ENCODE peak calls at places on chromosomes 1 and 21, in nine cellular contexts. L is neural crest cell, W is GM13977, S is omental fat pad, E is mesothelial cell of epicardium, B is GM20000, Z is AG10803, X is foreskin fibroblast, N is Calu3. C is an unnamed sample.

GRCh38 chr1:231949277-231950122 is 322.9 kb downstream of the DISC1 start:
- DNase-seq in S (no peak), W (no peak), B (no peak), L (no peak), E (no peak), Z (peak; percentile 54), N (no peak), X (no peak), C (no peak)

GRCh38 chr1:93661829-93662474 is 19.7 kb downstream of the BCAR3 start:
- DNase-seq in E (no peak), L (no peak), X (peak; percentile 87), S (no peak), Z (peak; percentile 86), N (peak; percentile 12), B (no peak), W (peak; percentile 34), C (no peak)

GRCh38 chr21:41664881-41665765 is 101.7 kb downstream of the RIPK4 start:
- DNase-seq in N (no peak), X (peak; percentile 71), E (no peak), S (no peak), Z (peak; percentile 89), W (no peak), B (no peak), L (no peak), C (no peak)

GRCh38 chr21:42734323-42734971 is 81.0 kb downstream of the PDE9A start:
- DNase-seq in L (no peak), E (no peak), Z (no peak), W (no peak), B (no peak), X (no peak), S (no peak), N (no peak), C (no peak)

GRCh38 chr1:59039551-59039950 is 255.7 kb upstream of the JUN start:
- DNase-seq in L (no peak), B (no peak), W (no peak), S (no peak), N (no peak), Z (peak; percentile 20), X (no peak), E (no peak), C (no peak)

GRCh38 chr21:45541221-45542039 is 810 bp downstream of the SLC19A1 start:
- DNase-seq in E (peak; percentile 47), B (peak; percentile 96), L (no peak), N (peak; percentile 64), S (peak; percentile 42), Z (peak; percentile 44), W (peak; percentile 97), X (peak; percentile 87), C (peak; percentile 21)

GRCh38 chr1:196559314-196559713 is 48.9 kb downstream of the KCNT2 start:
- DNase-seq in W (no peak), B (no peak), Z (no peak), X (no peak), E (no peak), S (no peak), N (no peak), L (no peak), C (no peak)

GRCh38 chr1:237834048-237834447 is 56.7 kb downstream of the ZP4 start:
- DNase-seq in L (no peak), Z (no peak), N (no peak), S (no peak), E (no peak), X (no peak), W (no peak), B (no peak), C (no peak)

GRCh38 chr1:209741889-209742288 is 14.0 kb upstream of the TRAF3IP3 start:
- DNase-seq in B (no peak), S (no peak), N (no peak), X (no peak), W (no peak), Z (no peak), L (no peak), E (no peak), C (no peak)

GRCh38 chr1:209743145-209743482 is 12.7 kb upstream of the TRAF3IP3 start:
- DNase-seq in B (no peak), W (no peak), E (no peak), Z (peak; percentile 56), N (no peak), X (peak; percentile 76), S (no peak), L (no peak), C (no peak)

GRCh38 chr1:209737118-209737505 is 18.7 kb upstream of the TRAF3IP3 start:
- DNase-seq in N (no peak), B (no peak), L (no peak), E (no peak), W (no peak), X (no peak), S (no peak), Z (no peak), C (no peak)

GRCh38 chr1:209742409-209743144 is 13.3 kb upstream of the TRAF3IP3 start:
- DNase-seq in B (no peak), L (no peak), Z (peak; percentile 58), E (no peak), S (no peak), X (peak; percentile 42), W (no peak), N (no peak), C (no peak)

DNA sequence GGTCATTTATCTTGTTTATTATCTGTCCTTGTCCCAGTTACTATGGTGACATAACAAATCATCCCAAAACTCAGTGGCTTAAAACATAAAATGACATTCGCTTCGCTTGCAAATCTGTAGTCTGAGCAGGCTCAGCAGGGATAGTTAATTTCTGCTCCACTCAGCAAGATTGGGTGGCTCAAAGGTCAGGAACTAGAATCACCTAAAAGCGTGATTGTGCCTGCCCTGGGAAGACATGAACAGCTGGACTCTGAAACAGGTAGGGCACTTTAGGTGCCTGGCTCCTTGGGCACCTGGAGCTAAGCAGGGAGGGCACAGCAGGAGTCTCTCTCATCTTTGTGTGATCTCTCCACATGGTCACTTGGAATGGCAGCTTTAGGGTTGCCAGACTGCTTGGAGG is 14.7 kb upstream of the TRAF3IP3 start:
- DNase-seq in L (no peak), S (no peak), W (no peak), X (no peak), B (no peak), E (no peak), N (no peak), Z (no peak), C (no peak)
- TF ChIP-seq CTCF in L (no peak), S (no peak), W (no peak), X (no peak), B (no peak), E (no peak), N (no peak), Z (no peak), C (no peak)

GRCh38 chr1:43286533-43286932 is 1.2 kb upstream of the C1orf210 start:
- DNase-seq in X (no peak), B (no peak), W (no peak), Z (no peak), L (no peak), E (no peak), N (no peak), S (no peak), C (no peak)

GRCh38 chr1:43284711-43285110 is 670 bp downstream of the C1orf210 start:
- DNase-seq in B (no peak), L (no peak), S (no peak), N (no peak), Z (no peak), W (no peak), X (no peak), E (no peak), C (no peak)

GRCh38 chr1:43286115-43286514 is 734 bp upstream of the C1orf210 start:
- DNase-seq in X (no peak), L (no peak), N (no peak), S (no peak), E (no peak), W (no peak), B (no peak), Z (no peak), C (no peak)

GRCh38 chr1:43284065-43284464 is 1.3 kb downstream of the C1orf210 start:
- DNase-seq in W (no peak), N (no peak), Z (no peak), L (no peak), X (no peak), B (no peak), E (no peak), S (no peak), C (no peak)

DNA sequence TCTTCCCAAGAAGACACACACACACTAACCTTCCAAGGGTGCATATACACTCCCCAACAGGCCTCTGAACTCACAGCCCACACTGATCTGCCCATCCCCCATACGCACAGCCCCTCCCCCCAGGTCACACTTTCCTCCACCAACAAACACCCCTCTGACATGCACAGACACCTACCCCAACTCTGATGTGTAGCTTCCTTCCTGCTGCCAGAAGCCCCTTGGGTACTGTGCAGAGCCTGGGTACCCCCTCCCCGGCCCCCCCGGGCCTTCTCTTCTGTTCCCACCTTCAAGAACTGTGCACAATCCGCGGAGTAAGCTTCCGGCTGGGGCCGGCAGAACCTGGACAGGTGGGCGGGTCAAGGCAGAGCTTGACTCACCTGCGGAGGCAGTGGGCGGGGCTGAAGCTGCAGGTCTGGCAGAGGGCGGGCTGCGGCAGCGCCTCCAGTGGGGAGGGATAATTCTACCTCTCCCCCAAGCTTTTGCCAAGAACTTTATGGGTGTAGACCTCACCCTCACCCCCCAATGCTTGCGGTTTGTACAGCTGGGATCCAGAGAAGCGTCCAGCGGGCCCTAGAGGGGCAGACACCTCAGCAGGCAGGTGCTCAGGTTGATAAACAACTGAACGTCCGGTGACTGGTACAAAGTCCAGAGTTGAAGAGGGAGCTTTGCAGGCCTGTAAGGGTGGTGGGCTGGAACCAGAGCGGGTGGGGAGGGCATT is at the start of gene C1orf210:
- DNase-seq in Z (no peak), B (no peak), S (no peak), W (no peak), X (no peak), N (peak; percentile 97), L (no peak), E (peak; percentile 76), C (no peak)
- TF ChIP-seq CTCF in Z (no peak), B (no peak), S (no peak), W (no peak), X (no peak), N (peak; percentile 67), L (no peak), E (no peak), C (no peak)

DNA sequence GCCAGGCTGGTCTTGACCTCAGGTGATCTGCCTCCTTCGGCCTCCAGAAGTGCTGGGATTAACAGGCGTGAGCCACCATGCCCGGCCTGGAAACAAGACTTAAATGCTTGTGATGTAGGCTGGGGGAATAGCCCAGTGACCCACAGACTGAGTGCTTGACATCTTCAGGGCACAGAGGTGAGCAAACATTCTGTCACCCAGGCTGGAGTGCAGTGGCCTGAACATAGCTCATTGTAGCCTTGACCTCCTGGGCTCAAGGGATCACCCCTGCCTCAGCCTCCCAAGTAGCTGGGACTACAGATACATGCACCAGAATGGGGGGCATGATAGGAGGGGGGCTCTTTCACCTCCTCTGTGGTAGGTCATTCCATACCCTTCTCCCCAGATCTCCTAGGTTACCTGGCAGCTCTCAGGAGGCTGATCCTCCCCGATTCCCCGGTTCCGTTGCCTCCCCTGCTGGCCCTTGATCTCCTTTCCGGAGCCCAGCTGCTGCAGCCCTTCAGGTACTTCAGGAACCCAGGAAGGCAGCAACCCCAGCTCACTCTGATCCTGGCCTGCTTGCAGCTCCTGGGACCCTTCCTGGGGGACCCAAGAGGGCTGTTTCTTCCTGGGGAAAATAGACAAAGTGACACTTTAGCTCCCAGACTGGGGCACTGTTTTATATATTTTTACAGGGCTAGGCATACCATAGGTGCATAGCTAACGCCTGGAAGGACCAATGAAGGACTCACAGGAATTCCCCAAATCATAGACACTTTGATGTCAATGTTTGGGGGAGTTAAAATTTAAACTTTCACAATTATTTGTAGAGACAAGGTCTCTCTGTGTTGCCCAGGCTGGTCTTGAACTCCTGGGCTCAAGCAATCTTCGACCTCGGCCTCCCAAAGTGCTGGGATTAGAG is 11.8 kb downstream of the SPATA21 start:
- DNase-seq in L (no peak), W (no peak), S (no peak), E (no peak), Z (no peak), N (no peak), X (no peak), B (no peak), C (no peak)
- TF ChIP-seq CTCF in L (no peak), W (no peak), S (no peak), E (no peak), Z (no peak), N (no peak), X (no peak), B (no peak), C (no peak)

DNA sequence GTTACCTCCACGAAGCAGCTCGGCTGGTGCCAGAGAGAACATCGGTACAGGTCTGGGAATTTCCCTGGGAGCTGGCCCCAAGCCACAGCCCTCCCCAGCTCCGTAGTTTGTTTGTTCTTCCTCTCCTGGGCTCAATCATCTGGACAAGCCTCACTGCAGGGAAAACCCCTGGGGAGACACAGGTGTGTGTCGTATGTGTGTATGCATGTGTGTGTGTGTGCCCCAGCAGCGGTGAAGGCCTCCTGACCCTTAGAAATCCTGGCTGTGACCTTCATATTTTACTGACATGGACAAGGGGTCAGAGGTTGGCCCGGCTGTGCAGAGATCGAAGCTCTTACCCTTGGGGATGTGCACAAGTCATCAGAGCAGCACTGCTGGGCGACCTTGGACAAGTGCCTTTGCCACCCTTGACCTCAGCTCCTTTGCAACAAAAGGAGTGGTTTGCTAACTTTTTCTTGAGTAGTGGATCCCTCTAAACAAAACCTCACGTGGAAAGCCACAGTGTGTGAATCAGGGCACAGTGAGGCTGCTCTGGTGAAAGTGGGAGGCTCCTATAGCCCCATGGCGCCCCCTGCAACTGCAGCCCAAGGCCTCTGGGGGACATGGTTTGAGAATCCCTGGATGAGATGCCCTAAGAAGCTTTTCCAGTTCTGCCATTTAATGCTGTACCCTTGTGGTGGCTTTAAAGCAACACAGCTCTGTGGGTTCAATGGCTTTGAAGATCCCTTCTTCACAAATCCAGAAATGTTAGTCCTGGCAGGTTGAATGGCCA is 12.3 kb upstream of the IL22RA1 start:
- DNase-seq in X (no peak), B (peak; percentile 53), L (no peak), S (no peak), E (no peak), Z (no peak), W (peak; percentile 59), N (peak; percentile 21), C (peak; percentile 39)
- TF ChIP-seq CTCF in X (no peak), B (peak; percentile 22), L (peak; percentile 44), S (no peak), E (no peak), Z (no peak), W (peak; percentile 23), N (no peak), C (peak; percentile 38)

C was measured in endothelial cell.